ENCODE peak calls at places on chromosome 16, in six cellular contexts. A is effector CD4-positive, alpha-beta T cell; S is heart right ventricle; H is NCI-H460; E is GM20000; L is activated CD4-positive, alpha-beta T cell treated with anti-CD3 and anti-CD28 coated beads, Interleukin-2, amount 50 U/mL, for 48 hours. B is an unnamed sample.

GRCh38 chr16:48008011-48008410 is 147.8 kb downstream of the ABCC12 start:
- DNase-seq in S (no peak), L (no peak), E (no peak), A (no peak), H (no peak), B (no peak)

GRCh38 chr16:19094542-19095365 is 19.0 kb upstream of the ITPRIPL2 start:
- DNase-seq in S (no peak), L (no peak), A (no peak), E (no peak), H (peak), B (peak)

GRCh38 chr16:3878610-3879009 is 1.9 kb downstream of the CREBBP start:
- DNase-seq in A (no peak), S (no peak), L (no peak), E (no peak), H (no peak), B (no peak)

GRCh38 chr16:85448557-85449194 is 164.4 kb upstream of the GSE1 start:
- DNase-seq in A (peak), S (no peak), H (no peak), E (peak), L (peak), B (peak)

GRCh38 chr16:29663020-29663828 is at the start of gene SPN:
- DNase-seq in S (no peak), L (peak), A (peak), E (peak), H (no peak), B (no peak)

GRCh38 chr16:8474576-8474975 is 115.7 kb downstream of the TMEM114 start:
- DNase-seq in E (no peak), S (no peak), L (no peak), A (no peak), H (no peak), B (no peak)

GRCh38 chr16:31284926-31285325 is 25.2 kb downstream of the ITGAM start:
- DNase-seq in E (no peak), L (no peak), H (no peak), A (no peak), S (no peak), B (no peak)

GRCh38 chr16:81175325-81175891 is 63.1 kb upstream of the BCO1 start:
- DNase-seq in E (no peak), L (no peak), A (no peak), H (no peak), S (no peak), B (no peak)

GRCh38 chr16:70781800-70782199 is 19.2 kb downstream of the VAC14 start:
- DNase-seq in H (no peak), S (peak), A (no peak), E (no peak), L (no peak), B (no peak)

GRCh38 chr16:11675561-11676511 is 7.6 kb downstream of the SNN start:
- DNase-seq in S (peak), H (no peak), L (no peak), E (no peak), A (no peak), B (peak)

GRCh38 chr16:89491238-89491869 is 993 bp upstream of the ANKRD11 start:
- DNase-seq in L (no peak), E (no peak), S (no peak), H (no peak), A (no peak), B (no peak)

GRCh38 chr16:78211951-78212350 is 112.5 kb downstream of the WWOX start:
- DNase-seq in H (no peak), E (no peak), S (no peak), L (no peak), A (no peak), B (no peak)

GRCh38 chr16:70160388-70160787 is 13.2 kb upstream of the CLEC18C start:
- DNase-seq in A (no peak), S (no peak), E (no peak), L (no peak), H (no peak), B (no peak)

GRCh38 chr16:67237396-67238277 is 9.6 kb downstream of the FHOD1 start:
- DNase-seq in S (no peak), L (no peak), E (no peak), A (no peak), H (no peak), B (no peak)

GRCh38 chr16:12681653-12682052 is 122.0 kb downstream of the CPPED1 start:
- DNase-seq in S (peak), H (no peak), L (no peak), A (no peak), E (no peak), B (no peak)

GRCh38 chr16:55333690-55334089 is 9.7 kb downstream of the IRX6 start:
- DNase-seq in A (no peak), L (no peak), S (no peak), H (no peak), E (no peak), B (no peak)

GRCh38 chr16:79271583-79271982 is 329.0 kb downstream of the MAF start:
- DNase-seq in S (no peak), A (no peak), H (no peak), E (no peak), L (no peak), B (no peak)

GRCh38 chr16:57795431-57795878 is 6.8 kb downstream of the KIFC3 start:
- DNase-seq in H (peak), A (no peak), L (peak), E (peak), S (peak), B (peak)

GRCh38 chr16:79647586-79647985 is 47.0 kb upstream of the MAF start:
- DNase-seq in S (no peak), L (no peak), H (no peak), A (no peak), E (no peak), B (no peak)

GRCh38 chr16:27441998-27442397 is 40.0 kb downstream of the IL21R start:
- DNase-seq in L (no peak), E (no peak), H (no peak), A (no peak), S (no peak), B (no peak)

GRCh38 chr16:12155235-12155634 is 178.7 kb downstream of the SNX29 start:
- DNase-seq in S (no peak), A (no peak), H (no peak), L (no peak), E (no peak), B (no peak)

GRCh38 chr16:1602285-1602684 is 9.6 kb downstream of the IFT140 start:
- DNase-seq in H (no peak), L (no peak), A (no peak), S (no peak), E (no peak), B (no peak)

GRCh38 chr16:68235882-68236803 is at the start of gene ESRP2:
- DNase-seq in H (no peak), S (no peak), E (peak), A (peak), L (peak), B (peak)

GRCh38 chr16:87016636-87017035 is 300.6 kb downstream of the C16orf95 start:
- DNase-seq in E (no peak), A (no peak), H (no peak), S (no peak), L (no peak), B (no peak)

GRCh38 chr16:69448470-69449193 is 24.2 kb downstream of the CYB5B start:
- DNase-seq in E (no peak), L (no peak), S (no peak), A (no peak), H (no peak), B (no peak)

GRCh38 chr16:84072014-84072413 is 29.4 kb upstream of the SLC38A8 start:
- DNase-seq in E (no peak), L (no peak), S (no peak), A (no peak), H (no peak), B (no peak)

GRCh38 chr16:11079657-11080187 is 135.4 kb downstream of the CLEC16A start:
- DNase-seq in L (peak), A (no peak), H (no peak), E (peak), S (no peak), B (no peak)

GRCh38 chr16:67942200-67942509 is 1.8 kb downstream of the LCAT start:
- DNase-seq in S (no peak), A (peak), H (peak), E (peak), L (peak), B (no peak)

GRCh38 chr16:66164581-66164980 is 201.9 kb upstream of the CDH5 start:
- DNase-seq in A (no peak), H (no peak), L (no peak), S (no peak), E (no peak), B (no peak)

GRCh38 chr16:68760671-68761275 is 23.7 kb downstream of the CDH1 start:
- DNase-seq in L (peak), E (peak), S (no peak), A (no peak), H (no peak), B (peak)

GRCh38 chr16:31664683-31665482 is 137.2 kb downstream of the AHSP start:
- DNase-seq in E (no peak), A (no peak), L (no peak), H (no peak), S (no peak), B (no peak)

GRCh38 chr16:47925811-47926460 is 229.9 kb downstream of the ABCC12 start:
- DNase-seq in H (no peak), L (no peak), S (no peak), E (no peak), A (no peak), B (no peak)

GRCh38 chr16:24347556-24347955 is 91.4 kb downstream of the CACNG3 start:
- DNase-seq in L (no peak), A (no peak), H (no peak), S (no peak), E (no peak), B (no peak)

GRCh38 chr16:67278773-67279295 is 498 bp upstream of the PLEKHG4 start:
- DNase-seq in A (peak), H (no peak), L (peak), E (peak), S (no peak), B (no peak)

GRCh38 chr16:75413951-75414350 is 19.4 kb downstream of the CFDP1 start:
- DNase-seq in H (no peak), A (no peak), S (no peak), E (no peak), L (no peak), B (no peak)

GRCh38 chr16:65032397-65032796 is 89.5 kb downstream of the CDH11 start:
- DNase-seq in E (no peak), H (no peak), L (no peak), A (no peak), S (no peak), B (no peak)

GRCh38 chr16:84478172-84478948 is 26.1 kb downstream of the MEAK7 start:
- DNase-seq in L (no peak), E (no peak), H (no peak), S (no peak), A (no peak), B (no peak)

GRCh38 chr16:68737046-68737729 is at the start of gene CDH1:
- DNase-seq in A (no peak), E (peak), S (peak), H (no peak), L (peak), B (peak)

GRCh38 chr16:1953734-1954133 is 755 bp downstream of the RPL3L start:
- DNase-seq in E (no peak), A (no peak), L (no peak), S (no peak), H (no peak), B (no peak)

GRCh38 chr16:2154533-2155090 is 970 bp upstream of the TRAF7 start:
- DNase-seq in H (no peak), S (no peak), A (no peak), E (no peak), L (no peak), B (no peak)

B was measured in NCI-H510A.